ENCODE peak calls at places on chromosomes 5 and 9, in four cellular contexts. B is astrocyte, V is fibroblast of lung, L is esophagus squamous epithelium. Y is an unnamed sample.

GRCh38 chr9:136219276-136219675 is 14.3 kb upstream of the LHX3 start:
- DNase-seq in B (peak; percentile 68), V (peak; percentile 76), L (no peak), Y (no peak)

GRCh38 chr9:121135642-121136041 is 60.9 kb downstream of the CNTRL start:
- DNase-seq in B (no peak), V (no peak), L (no peak), Y (no peak)

GRCh38 chr9:33109097-33109496 is 32.6 kb upstream of the SMU1 start:
- DNase-seq in B (no peak), V (no peak), L (no peak), Y (no peak)

GRCh38 chr5:177457239-177458121 is 10.9 kb downstream of the PRR7 start:
- DNase-seq in B (peak; percentile 94), V (peak; percentile 97), L (peak; percentile 48), Y (no peak)

GRCh38 chr5:173715607-173716006 is 99.2 kb upstream of the BOD1 start:
- DNase-seq in B (no peak), V (no peak), L (no peak), Y (no peak)

GRCh38 chr9:136571525-136571924 is 25.7 kb upstream of the NOTCH1 start:
- DNase-seq in B (no peak), V (no peak), L (no peak), Y (no peak)

GRCh38 chr9:77177894-77178794 is 810 bp downstream of the VPS13A start:
- DNase-seq in B (peak; percentile 20), V (peak; percentile 43), L (no peak), Y (no peak)

GRCh38 chr9:107144475-107144874 is 138.6 kb upstream of the RAD23B start:
- DNase-seq in B (no peak), V (no peak), L (no peak), Y (no peak)

GRCh38 chr9:3962467-3962866 is 337.4 kb downstream of the GLIS3 start:
- DNase-seq in B (peak; percentile 49), V (peak; percentile 57), L (no peak), Y (no peak)

GRCh38 chr9:13939129-13939528 is 374.8 kb downstream of the NFIB start:
- DNase-seq in B (peak; percentile 90), V (peak; percentile 92), L (no peak), Y (no peak)

GRCh38 chr9:126861707-126862460 is 1.4 kb downstream of the ZBTB34 start:
- DNase-seq in B (no peak), V (no peak), L (no peak), Y (no peak)

GRCh38 chr5:163645421-163646416 is 140.3 kb downstream of the MAT2B start:
- DNase-seq in B (no peak), V (no peak), L (no peak), Y (no peak)

GRCh38 chr5:39384271-39384670 is 20.0 kb upstream of the C9 start:
- DNase-seq in B (no peak), V (no peak), L (no peak), Y (no peak)

GRCh38 chr5:79396265-79396664 is 117.7 kb downstream of the HOMER1 start:
- DNase-seq in B (peak; percentile 19), V (peak; percentile 45), L (no peak), Y (no peak)

GRCh38 chr5:119418782-119419101 is 33.6 kb upstream of the HSD17B4 start:
- DNase-seq in B (no peak), V (no peak), L (no peak), Y (no peak)

GRCh38 chr5:81907012-81907411 is 64.8 kb upstream of the ATG10 start:
- DNase-seq in B (no peak), V (peak; percentile 18), L (no peak), Y (no peak)

GRCh38 chr5:80193421-80193820 is 62.4 kb downstream of the SERINC5 start:
- DNase-seq in B (no peak), V (no peak), L (no peak), Y (no peak)

GRCh38 chr5:152335461-152335860 is 69.6 kb downstream of the NMUR2 start:
- DNase-seq in B (no peak), V (no peak), L (no peak), Y (no peak)

GRCh38 chr5:145551714-145552113 is 283.4 kb downstream of the PRELID2 start:
- DNase-seq in B (no peak), V (no peak), L (no peak), Y (no peak)

GRCh38 chr9:68961587-68961986 is 52.3 kb downstream of the PRKACG start:
- DNase-seq in B (no peak), V (no peak), L (no peak), Y (no peak)

GRCh38 chr9:4464911-4465513 is 25.3 kb upstream of the SLC1A1 start:
- DNase-seq in B (no peak), V (no peak), L (no peak), Y (no peak)

GRCh38 chr9:113928269-113928668 is 52.2 kb downstream of the ZNF618 start:
- DNase-seq in B (no peak), V (no peak), L (no peak), Y (no peak)

GRCh38 chr9:101462558-101462957 is 27.0 kb upstream of the ALDOB start:
- DNase-seq in B (peak; percentile 61), V (peak; percentile 72), L (no peak), Y (no peak)

GRCh38 chr9:79053613-79054012 is 518.2 kb upstream of the TLE4 start:
- DNase-seq in B (peak; percentile 50), V (peak; percentile 65), L (no peak), Y (no peak)

GRCh38 chr5:140575309-140575708 is 10.7 kb downstream of the SLC35A4 start:
- DNase-seq in B (no peak), V (peak; percentile 22), L (no peak), Y (no peak)

GRCh38 chr9:124270504-124271335 is 13.0 kb downstream of the NEK6 start:
- DNase-seq in B (no peak), V (no peak), L (no peak), Y (no peak)

GRCh38 chr9:15572200-15572599 is 19.4 kb downstream of the CCDC171 start:
- DNase-seq in B (no peak), V (peak; percentile 11), L (no peak), Y (no peak)

GRCh38 chr5:157563373-157564148 is 12.0 kb downstream of the ADAM19 start:
- DNase-seq in B (peak; percentile 98), V (peak; percentile 99), L (no peak), Y (no peak)

GRCh38 chr5:143677403-143677802 is 134.6 kb upstream of the HMHB1 start:
- DNase-seq in B (no peak), V (no peak), L (no peak), Y (no peak)

GRCh38 chr9:130531670-130532069 is 47.7 kb upstream of the FUBP3 start:
- DNase-seq in B (no peak), V (no peak), L (no peak), Y (no peak)

GRCh38 chr5:177096162-177097015 is 9.7 kb downstream of the FGFR4 start:
- DNase-seq in B (no peak), V (no peak), L (no peak), Y (no peak)

GRCh38 chr5:139312075-139312474 is 18.5 kb downstream of the MATR3 start:
- DNase-seq in B (no peak), V (no peak), L (no peak), Y (no peak)

GRCh38 chr5:132451387-132451786 is 39.2 kb downstream of the IRF1 start:
- DNase-seq in B (peak; percentile 40), V (peak; percentile 50), L (no peak), Y (no peak)

GRCh38 chr5:171484460-171484899 is 65.0 kb downstream of the FGF18 start:
- DNase-seq in B (no peak), V (peak; percentile 17), L (no peak), Y (no peak)
- TF ChIP-seq CTCF in B (peak; percentile 48), V (peak; percentile 60), L (peak; percentile 45), Y (no peak)

GRCh38 chr9:88920645-88921044 is 70.6 kb upstream of the S1PR3 start:
- DNase-seq in B (no peak), V (no peak), L (no peak), Y (no peak)

GRCh38 chr9:88925471-88925870 is 65.8 kb upstream of the S1PR3 start:
- DNase-seq in B (no peak), V (no peak), L (no peak), Y (no peak)

GRCh38 chr9:88927510-88927909 is 63.8 kb upstream of the S1PR3 start:
- DNase-seq in B (no peak), V (no peak), L (no peak), Y (no peak)

GRCh38 chr9:88922091-88922490 is 69.2 kb upstream of the S1PR3 start:
- DNase-seq in B (no peak), V (no peak), L (no peak), Y (no peak)

GRCh38 chr9:88923653-88924284 is 67.5 kb upstream of the S1PR3 start:
- DNase-seq in B (no peak), V (no peak), L (no peak), Y (no peak)
- H3K4me3 ChIP-seq in B (no peak overlapping the region), V (no peak overlapping the region), L (no peak overlapping the region), Y (no peak overlapping the region)

GRCh38 chr9:95188459-95188858 is 129.1 kb downstream of the FANCC start:
- DNase-seq in B (no peak), V (no peak), L (no peak), Y (no peak)
- H3K27ac ChIP-seq in B (peak overlapping the region; percentile 2), V (no peak overlapping the region), L (peak overlapping the region; percentile 66), Y (no peak overlapping the region)

DNA sequence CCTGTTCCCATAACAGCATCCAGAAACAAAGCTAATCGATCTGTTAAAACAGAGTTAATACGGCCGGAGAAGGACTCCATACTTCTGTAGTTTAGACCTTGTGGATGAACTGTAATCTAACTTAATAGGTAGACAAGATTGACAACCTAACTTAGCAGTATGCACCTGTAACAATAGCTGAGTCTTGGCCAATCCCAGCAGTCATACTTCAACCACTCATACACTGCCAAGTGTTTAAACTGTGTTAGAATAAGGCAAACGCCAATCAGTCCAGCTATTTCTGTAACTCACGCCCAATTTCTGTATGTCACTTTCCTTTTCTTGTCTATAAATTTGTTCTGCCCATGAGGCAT is 33.7 kb upstream of the MACIR start:
- DNase-seq in B (no peak), V (no peak), L (no peak), Y (no peak)
- TF ChIP-seq CTCF in B (no peak), V (no peak), L (no peak), Y (no peak)

DNA sequence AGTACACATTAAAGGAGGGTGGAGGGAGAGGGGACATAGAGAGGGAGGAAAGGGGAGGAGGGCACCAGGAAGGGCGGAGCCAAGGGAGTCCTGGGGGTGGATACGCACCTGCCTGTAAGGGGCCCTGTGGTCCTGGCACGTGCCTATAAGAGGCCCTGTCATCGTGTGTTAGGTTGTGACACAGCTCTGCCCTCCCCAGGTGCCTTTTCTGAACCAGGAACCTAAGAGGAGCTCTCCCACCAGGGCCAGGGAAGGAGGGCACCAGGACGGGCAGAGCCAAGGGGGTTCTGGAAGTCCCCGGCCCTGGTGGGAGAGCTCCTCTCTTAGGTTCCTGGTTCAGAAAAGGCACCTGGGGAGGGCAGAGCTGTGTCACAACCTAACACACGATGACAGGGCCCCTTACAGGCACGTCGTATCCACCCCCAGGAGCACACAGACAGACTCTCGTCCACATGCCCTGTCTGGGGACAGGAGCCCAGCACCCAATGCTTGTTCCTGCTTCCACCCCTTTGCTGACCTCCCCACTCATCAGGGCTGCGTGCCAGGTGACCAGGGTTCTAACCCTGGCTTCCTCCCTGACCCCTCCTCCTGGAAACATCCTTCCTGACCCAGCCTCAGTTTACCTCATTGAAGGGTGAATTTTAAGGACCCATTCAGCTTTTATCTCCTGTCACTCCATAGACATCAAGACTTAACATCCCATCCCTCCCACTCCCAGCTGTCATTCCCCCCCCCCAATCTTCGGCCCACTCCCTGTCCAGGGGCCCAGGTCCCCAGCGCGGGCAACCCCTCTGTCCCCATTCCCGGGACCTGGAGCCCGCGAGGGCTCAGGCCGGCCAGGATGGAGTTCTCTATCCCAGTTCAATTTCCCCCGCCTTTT is 12.9 kb upstream of the OLFM1 start:
- DNase-seq in B (no peak), V (no peak), L (no peak), Y (no peak)
- H3K4me3 ChIP-seq in B (no peak overlapping the region), V (no peak overlapping the region), L (peak overlapping the region; percentile 46), Y (peak overlapping the region; percentile 54)